ENCODE peak calls at places on chromosomes 13 and 19, in five cellular contexts. W, S, C, U and J are unnamed samples.

GRCh38 chr13:110392510-110393233 is 85.6 kb downstream of the COL4A2 start:
- DNase-seq in C (no peak), U (peak), W (no peak), S (no peak), J (no peak)

GRCh38 chr13:20190481-20191310 is 2.0 kb downstream of the GJB2 start:
- DNase-seq in W (no peak), C (no peak), S (no peak), U (peak), J (peak)

GRCh38 chr13:49308104-49308875 is 60.6 kb downstream of the CDADC1 start:
- DNase-seq in S (peak), C (no peak), U (peak), W (no peak), J (no peak)

GRCh38 chr19:990119-990571 is 6.0 kb downstream of the WDR18 start:
- DNase-seq in W (no peak), C (peak), U (no peak), S (no peak), J (no peak)

GRCh38 chr13:98246538-98247172 is 69.6 kb upstream of the RNF113B start:
- DNase-seq in W (no peak), C (no peak), U (peak), S (no peak), J (no peak)

GRCh38 chr19:18557474-18558201 is at the start of gene KXD1:
- DNase-seq in U (peak), S (peak), W (peak), C (peak), J (peak)

GRCh38 chr19:54475706-54476105 is 2.6 kb upstream of the CDC42EP5 start:
- DNase-seq in S (no peak), U (no peak), W (no peak), C (peak), J (no peak)

GRCh38 chr13:42038661-42039456 is 9.6 kb upstream of the DGKH start:
- DNase-seq in S (no peak), U (peak), W (no peak), C (no peak), J (no peak)

GRCh38 chr19:39497850-39498261 is 891 bp upstream of the DLL3 start:
- DNase-seq in S (no peak), W (peak), U (peak), C (peak), J (no peak)

GRCh38 chr19:29699861-29700260 is 15.2 kb downstream of the C19orf12 start:
- DNase-seq in U (no peak), S (no peak), W (no peak), C (no peak), J (no peak)

GRCh38 chr19:10390652-10391286 is 10.4 kb upstream of the TYK2 start:
- DNase-seq in C (peak), U (peak), S (peak), W (peak), J (peak)

GRCh38 chr13:59924256-59924655 is 239.5 kb downstream of the DIAPH3 start:
- DNase-seq in U (no peak), S (no peak), W (no peak), C (no peak), J (no peak)

GRCh38 chr13:106796280-106797047 is 228.5 kb upstream of the ARGLU1 start:
- DNase-seq in C (peak), U (no peak), S (no peak), W (no peak), J (no peak)

GRCh38 chr13:29508130-29508873 is 87.2 kb downstream of the SLC7A1 start:
- DNase-seq in W (peak), S (peak), U (peak), C (peak), J (peak)

GRCh38 chr19:677201-677600 is 1.0 kb downstream of the FSTL3 start:
- DNase-seq in C (peak), W (no peak), U (peak), S (peak), J (peak)

GRCh38 chr19:43525836-43526771 is 897 bp downstream of the ETHE1 start:
- DNase-seq in C (peak), W (peak), S (peak), U (peak), J (peak)

GRCh38 chr13:110525328-110526319 is 35.9 kb downstream of the RAB20 start:
- DNase-seq in U (no peak), S (no peak), C (no peak), W (no peak), J (no peak)

GRCh38 chr19:56507446-56508281 is at the start of gene ZNF471:
- DNase-seq in S (peak), U (peak), C (peak), W (peak), J (no peak)

GRCh38 chr13:21771075-21771474 is 100.2 kb downstream of the FGF9 start:
- DNase-seq in U (no peak), S (no peak), W (no peak), C (no peak), J (no peak)

GRCh38 chr13:99218545-99218944 is 17.9 kb downstream of the UBAC2 start:
- DNase-seq in U (peak), S (no peak), C (no peak), W (peak), J (no peak)

GRCh38 chr13:101612736-101613135 is 160.3 kb downstream of the ITGBL1 start:
- DNase-seq in S (no peak), U (no peak), C (no peak), W (no peak), J (no peak)

GRCh38 chr19:53772943-53773342 is 51.2 kb downstream of the NLRP12 start:
- DNase-seq in W (peak), C (peak), U (peak), S (peak), J (peak)

GRCh38 chr19:55247621-55248099 is 11.2 kb downstream of the PPP6R1 start:
- DNase-seq in C (no peak), S (no peak), W (no peak), U (no peak), J (no peak)

GRCh38 chr13:50224534-50224933 is 209.3 kb downstream of the KCNRG start:
- DNase-seq in C (no peak), S (no peak), W (no peak), U (peak), J (peak)

GRCh38 chr13:109610517-109610916 is 175.9 kb downstream of the IRS2 start:
- DNase-seq in W (peak), C (peak), U (no peak), S (no peak), J (peak)

GRCh38 chr19:38148337-38148736 is 75.7 kb downstream of the DPF1 start:
- DNase-seq in U (no peak), W (no peak), C (no peak), S (peak), J (no peak)

GRCh38 chr19:860481-861098 is 1.1 kb downstream of the CFD start:
- DNase-seq in S (peak), U (peak), W (peak), C (peak), J (peak)

GRCh38 chr13:113728571-113729054 is 30.4 kb upstream of the TMEM255B start:
- DNase-seq in S (no peak), W (no peak), C (no peak), U (no peak), J (no peak)

GRCh38 chr19:10812902-10813404 is 23.1 kb downstream of the TMED1 start:
- DNase-seq in C (peak), U (peak), S (no peak), W (no peak), J (peak)

GRCh38 chr13:109741966-109742365 is 44.4 kb downstream of the IRS2 start:
- DNase-seq in U (no peak), S (no peak), W (no peak), C (no peak), J (no peak)

GRCh38 chr13:78732445-78733017 is 73.6 kb upstream of the OBI1 start:
- DNase-seq in C (no peak), U (no peak), S (no peak), W (no peak), J (no peak)

GRCh38 chr13:35840991-35841604 is 290.1 kb downstream of the DCLK1 start:
- DNase-seq in U (no peak), S (peak), C (no peak), W (no peak), J (no peak)
- TF ChIP-seq CTCF in U (no peak), S (no peak), C (no peak), W (no peak), J (no peak)

GRCh38 chr13:51925865-51926527 is 64.2 kb downstream of the CCDC70 start:
- DNase-seq in W (no peak), S (no peak), U (no peak), C (no peak), J (no peak)

GRCh38 chr13:51922771-51923480 is 61.2 kb downstream of the CCDC70 start:
- DNase-seq in C (peak), S (no peak), U (no peak), W (no peak), J (no peak)

GRCh38 chr13:51921790-51922740 is 60.3 kb downstream of the CCDC70 start:
- DNase-seq in W (no peak), U (peak), C (peak), S (no peak), J (no peak)

GRCh38 chr13:51924756-51925544 is 63.2 kb downstream of the CCDC70 start:
- DNase-seq in W (no peak), S (no peak), C (no peak), U (no peak), J (no peak)

GRCh38 chr13:51923983-51924539 is 62.3 kb downstream of the CCDC70 start:
- DNase-seq in S (no peak), U (no peak), W (no peak), C (peak), J (peak)
- TF ChIP-seq CTCF in S (peak), U (peak), W (peak), C (peak), J (peak)

GRCh38 chr13:108176685-108177274 is 38.6 kb downstream of the LIG4 start:
- DNase-seq in W (peak), U (peak), S (no peak), C (peak), J (peak)
- TF ChIP-seq CTCF in W (no peak), U (peak), S (no peak), C (peak), J (peak)

GRCh38 chr19:48899781-48900476 is at the start of gene NUCB1:
- DNase-seq in C (peak), W (peak), U (peak), S (peak), J (peak)
- TF ChIP-seq CTCF in C (peak), W (no peak), U (peak), S (peak), J (no peak)

DNA sequence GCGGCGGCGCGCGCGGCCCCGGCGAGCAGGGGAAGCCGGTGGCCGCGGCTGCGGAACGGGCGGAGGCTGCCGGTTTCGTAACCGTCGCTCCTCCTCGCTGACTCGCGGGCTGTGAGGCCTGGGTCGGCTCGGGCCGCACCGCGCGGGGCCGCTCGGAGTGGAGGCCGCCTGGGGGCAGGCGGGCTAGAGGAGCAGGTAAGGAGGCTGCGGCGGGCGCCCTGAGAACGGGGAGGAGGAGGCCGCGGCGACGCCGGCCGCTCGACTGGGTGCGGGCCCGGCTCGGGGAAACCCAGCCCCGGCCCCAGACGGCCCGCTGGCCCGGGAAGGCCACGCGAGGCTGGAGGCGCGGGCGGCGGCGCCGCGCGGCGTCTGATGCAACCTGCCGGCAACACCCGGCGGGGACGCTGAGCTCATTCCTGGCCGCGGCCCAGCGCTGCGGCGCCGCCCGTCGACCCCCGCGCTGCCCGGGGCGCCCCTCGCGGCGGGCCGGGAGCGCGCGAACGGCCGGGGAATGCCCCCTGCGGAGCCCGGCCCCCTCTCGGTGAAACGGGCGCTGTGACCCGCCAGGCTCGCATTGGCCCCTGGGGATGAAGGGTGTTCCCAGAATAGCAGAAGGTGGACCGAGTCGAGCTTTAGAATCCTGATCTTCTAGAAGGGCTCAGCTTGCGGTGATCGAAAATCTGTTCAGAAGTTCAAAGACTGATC is at the start of gene CEBPG:
- DNase-seq in W (peak), C (no peak), S (no peak), U (peak), J (peak)
- TF ChIP-seq CTCF in W (no peak), C (peak), S (no peak), U (peak), J (no peak)

DNA sequence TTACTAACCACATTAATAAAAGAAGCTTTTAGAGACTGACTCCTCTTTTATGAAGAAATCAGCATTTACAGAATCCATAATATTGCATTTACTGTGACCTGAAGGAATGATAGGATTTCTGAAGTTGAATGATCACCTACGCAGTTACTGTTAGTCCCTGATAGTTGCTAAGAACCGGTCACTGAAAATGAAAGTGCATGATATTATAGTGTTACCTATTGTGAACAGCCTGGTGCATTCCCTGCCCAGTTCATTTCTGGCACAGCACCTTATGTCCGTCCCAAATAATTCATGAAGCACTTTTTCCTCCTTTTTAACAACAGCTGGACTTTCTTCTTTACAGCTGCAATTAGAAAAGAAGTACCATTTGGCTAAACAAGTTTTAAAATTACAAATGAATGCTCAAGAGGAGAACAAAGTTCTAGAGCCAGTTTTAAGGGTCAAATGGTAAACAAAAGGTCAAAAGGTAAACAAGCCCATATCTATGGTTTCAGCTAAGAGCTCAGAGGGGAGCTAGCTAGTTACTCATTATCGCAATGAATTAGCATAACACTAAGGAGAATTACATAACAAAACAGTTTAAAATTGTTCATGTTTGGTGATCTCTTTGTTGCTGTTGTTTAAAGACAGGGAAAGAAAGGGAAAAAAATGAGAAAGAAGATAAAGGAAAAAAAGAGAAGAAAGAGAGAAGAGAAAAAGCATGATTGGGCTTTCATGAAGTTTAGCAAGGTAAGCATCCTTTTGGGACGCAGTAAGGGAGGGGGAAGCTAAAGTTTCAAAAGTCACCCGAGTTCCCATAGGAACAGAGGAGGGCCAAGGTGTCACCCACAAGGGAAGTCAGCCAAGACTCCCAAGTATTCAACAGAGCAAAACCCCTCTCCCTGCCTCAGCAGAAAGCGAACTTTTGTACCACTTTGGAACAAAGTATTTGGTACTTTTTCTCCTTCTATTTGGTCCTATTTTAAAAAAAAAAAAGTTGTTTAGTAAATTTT is 50.2 kb downstream of the FLT3 start:
- DNase-seq in U (no peak), C (peak), W (no peak), S (no peak), J (no peak)
- TF ChIP-seq CTCF in U (no peak), C (no peak), W (no peak), S (no peak), J (no peak)

DNA sequence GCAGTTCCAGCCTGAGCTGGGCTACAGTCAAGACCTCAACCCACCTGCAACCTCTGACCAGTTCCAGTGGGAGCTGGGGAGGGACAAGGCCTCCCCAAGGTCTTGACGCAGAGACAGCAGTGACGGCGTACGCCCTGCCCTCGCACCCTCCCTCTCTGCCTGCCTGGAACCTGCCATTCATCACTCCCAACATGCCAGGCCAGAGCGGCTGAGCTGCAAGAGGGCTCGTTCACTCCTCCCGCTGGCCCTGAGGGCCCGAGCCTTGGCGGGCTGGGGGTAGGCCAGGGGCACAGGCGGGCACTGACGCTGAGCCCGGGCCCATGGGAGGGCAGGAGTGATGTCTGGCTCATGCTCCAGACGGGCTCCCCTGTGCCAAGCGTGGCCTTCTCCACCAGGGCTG is 8.2 kb downstream of the NDUFA11 start:
- DNase-seq in C (no peak), W (no peak), S (no peak), U (no peak), J (no peak)
- TF ChIP-seq CTCF in C (no peak), W (no peak), S (no peak), U (no peak), J (no peak)

GRCh38 chr19:46604781-46605355 is 3.7 kb downstream of the CALM3 start:
- DNase-seq in W (no peak), U (no peak), C (peak), S (no peak), J (no peak)
- TF ChIP-seq CTCF in W (no peak), U (no peak), C (no peak), S (no peak), J (no peak)

GRCh38 chr19:13825489-13826475 is 30.5 kb downstream of the ZSWIM4 start:
- DNase-seq in S (no peak), U (no peak), C (peak), W (peak), J (peak)
- TF ChIP-seq CTCF in S (no peak), U (peak), C (peak), W (no peak), J (no peak)

DNA sequence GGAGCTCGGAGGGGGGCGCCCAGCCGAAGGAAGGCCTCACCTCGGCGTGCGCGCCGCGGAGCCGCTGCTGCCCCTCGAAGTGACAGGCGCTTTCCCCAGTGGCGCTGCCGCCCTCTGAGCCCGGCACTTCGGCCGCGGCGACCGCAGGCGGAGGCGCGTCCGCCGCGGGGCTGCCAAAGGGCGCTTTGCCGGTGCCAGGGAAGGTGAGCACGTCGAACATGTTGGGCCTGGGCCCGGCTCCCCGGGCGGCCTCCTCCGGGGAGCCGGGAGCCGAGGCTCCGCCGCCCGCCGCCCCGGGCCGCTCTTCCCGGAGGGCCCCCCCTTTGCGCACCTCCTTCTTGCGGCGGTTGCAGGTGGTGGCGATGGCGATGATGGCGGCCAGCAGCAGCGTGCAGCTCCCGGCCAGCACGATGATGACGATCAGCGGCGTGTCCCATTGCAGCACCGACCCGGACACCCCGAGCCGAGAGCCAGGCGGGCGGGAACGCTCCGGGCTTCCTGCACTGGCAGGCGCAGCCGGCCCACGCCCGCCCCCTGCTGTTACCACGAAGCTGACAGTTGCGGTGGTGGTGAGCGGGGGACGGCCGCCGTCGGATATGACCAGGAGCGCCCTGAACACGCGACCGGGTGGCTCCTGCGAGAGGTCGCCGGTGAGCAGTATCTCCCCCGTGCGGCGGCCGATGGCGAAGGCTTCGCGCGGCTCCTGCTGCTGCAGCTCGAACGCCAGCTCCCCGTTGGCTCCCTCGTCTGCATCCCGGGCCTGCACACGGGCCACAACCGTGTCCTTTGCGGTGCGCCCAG is 2.5 kb downstream of the PCDH8 start:
- DNase-seq in U (no peak), W (peak), S (no peak), C (peak), J (no peak)
- TF ChIP-seq CTCF in U (peak), W (peak), S (no peak), C (peak), J (no peak)